ENCODE peak calls at places on chromosomes 12 and 14, in five cellular contexts. R is astrocyte, W is neural progenitor cell, F is psoas muscle, X is lung. J is an unnamed sample. For H3K4me1, the result is how much of the 10 kb centered on the place peaks cover.

GRCh38 chr12:93080994-93081809 is 152.1 kb upstream of the EEA1 start:
- DNase-seq in W (peak), X (no peak), F (no peak), R (peak), J (no peak)

GRCh38 chr12:19150273-19150895 is 20.9 kb downstream of the PLEKHA5 start:
- DNase-seq in W (no peak), X (no peak), F (no peak), R (peak), J (peak)

GRCh38 chr14:106308839-106309389 is 782.5 kb downstream of the TMEM121 start:
- DNase-seq in X (peak), F (no peak), R (no peak), W (peak), J (peak)

GRCh38 chr12:18492372-18493025 is 231.2 kb downstream of the PIK3C2G start:
- DNase-seq in X (no peak), W (no peak), F (no peak), R (peak), J (no peak)

GRCh38 chr12:49705479-49706267 is 1.5 kb downstream of the FMNL3 start:
- DNase-seq in X (peak), F (peak), W (no peak), R (peak), J (peak)

GRCh38 chr14:100289916-100290606 is 16.2 kb downstream of the SLC25A29 start:
- DNase-seq in X (no peak), W (no peak), F (no peak), R (no peak), J (no peak)

GRCh38 chr14:39451811-39452210 is 19.6 kb upstream of the FBXO33 start:
- DNase-seq in R (no peak), X (no peak), F (no peak), W (no peak), J (no peak)

GRCh38 chr12:130555628-130556485 is 160.2 kb downstream of the RIMBP2 start:
- DNase-seq in R (no peak), X (no peak), F (no peak), W (no peak), J (no peak)

GRCh38 chr12:104132351-104132956 is 5.6 kb downstream of the NFYB start:
- DNase-seq in R (no peak), W (no peak), F (no peak), X (no peak), J (no peak)

GRCh38 chr12:1662761-1663439 is 28.0 kb upstream of the ADIPOR2 start:
- DNase-seq in R (no peak), F (no peak), X (peak), W (peak), J (peak)
- TF ChIP-seq CTCF in R (peak), F (peak), X (no peak), W (peak), J (peak)

GRCh38 chr14:91225025-91225424 is 19.5 kb downstream of the GPR68 start:
- DNase-seq in R (peak), X (no peak), F (no peak), W (no peak), J (no peak)

GRCh38 chr14:91229743-91230200 is 14.7 kb downstream of the GPR68 start:
- DNase-seq in F (no peak), X (no peak), W (no peak), R (peak), J (no peak)

GRCh38 chr14:91228112-91229004 is 16.1 kb downstream of the GPR68 start:
- DNase-seq in W (no peak), X (no peak), F (no peak), R (peak), J (no peak)

GRCh38 chr14:91229005-91229382 is 15.5 kb downstream of the GPR68 start:
- DNase-seq in X (no peak), F (no peak), R (no peak), W (no peak), J (no peak)

GRCh38 chr14:91227183-91227628 is 17.3 kb downstream of the GPR68 start:
- DNase-seq in W (no peak), F (no peak), R (peak), X (no peak), J (no peak)
- H3K4me1 ChIP-seq in W (under half), F (under half), R (under half), X (under half), J (half or more)

GRCh38 chr14:57533214-57533613 is 39.6 kb upstream of the CCDC198 start:
- DNase-seq in R (no peak), X (no peak), W (peak), F (no peak), J (no peak)
- TF ChIP-seq CTCF in R (peak), X (no peak), W (peak), F (peak), J (peak)

DNA sequence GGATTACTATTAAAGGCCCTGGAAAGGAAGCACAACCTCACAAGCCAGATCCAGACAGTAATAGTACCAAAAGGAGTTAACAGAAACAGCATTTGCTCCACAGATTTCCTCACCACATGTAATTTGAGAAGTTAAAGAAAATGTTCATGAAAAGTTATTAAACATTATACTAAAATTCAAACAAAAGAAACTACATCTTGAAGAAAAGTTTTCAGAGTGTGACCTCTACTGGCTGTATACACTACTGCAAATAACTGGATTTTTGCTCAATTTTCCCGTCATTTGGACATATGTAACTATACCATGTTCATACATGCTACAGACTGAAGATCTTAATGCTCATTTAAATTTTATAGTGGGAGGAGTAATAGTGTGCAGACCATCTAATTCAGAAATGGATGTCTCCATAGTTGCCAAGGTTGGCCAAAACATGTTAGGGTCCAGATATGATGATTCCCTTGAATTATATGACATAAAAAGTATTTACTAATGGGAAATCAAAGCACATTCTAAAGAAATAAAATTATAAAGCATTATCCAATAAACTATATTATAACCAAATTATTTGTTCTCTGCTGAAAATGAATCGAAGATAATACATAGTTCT is 5.6 kb downstream of the KRR1 start:
- DNase-seq in R (no peak), X (no peak), W (no peak), F (no peak), J (no peak)
- H3K4me1 ChIP-seq in R (under half), X (under half), W (under half), F (under half), J (under half)

GRCh38 chr14:96224480-96225096 is 19.9 kb downstream of the BDKRB2 start:
- DNase-seq in X (no peak), F (no peak), R (no peak), W (no peak), J (no peak)

GRCh38 chr14:96229315-96229714 is 24.7 kb downstream of the BDKRB2 start:
- DNase-seq in F (no peak), W (no peak), X (no peak), R (no peak), J (no peak)

GRCh38 chr14:96221841-96222240 is 17.2 kb downstream of the BDKRB2 start:
- DNase-seq in W (no peak), X (no peak), F (no peak), R (no peak), J (no peak)

GRCh38 chr14:96227428-96227827 is 22.8 kb downstream of the BDKRB2 start:
- DNase-seq in R (no peak), X (no peak), W (no peak), F (no peak), J (no peak)

DNA sequence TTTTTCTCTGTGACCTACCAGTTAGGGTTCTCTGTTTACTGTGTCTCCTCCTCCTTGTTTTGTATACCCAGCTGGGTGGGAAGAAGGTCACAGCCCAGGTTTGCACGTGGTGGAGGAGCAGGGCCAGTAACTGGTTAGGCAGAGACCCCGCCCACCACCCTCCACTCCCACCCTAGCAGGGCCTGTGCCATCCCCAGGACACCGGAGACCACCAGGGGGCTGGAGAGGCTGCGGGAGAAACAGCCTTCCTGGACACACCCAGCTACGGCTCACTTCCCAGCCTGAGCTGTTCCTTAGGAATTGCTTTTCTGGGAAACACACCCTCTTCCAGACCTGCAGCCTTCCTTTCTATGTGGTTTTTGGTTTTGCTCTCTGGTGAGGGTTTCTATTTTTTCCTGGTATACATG is 21.1 kb downstream of the BDKRB2 start:
- DNase-seq in W (peak), X (no peak), F (peak), R (peak), J (peak)
- TF ChIP-seq CTCF in W (peak), X (no peak), F (no peak), R (no peak), J (no peak)

GRCh38 chr12:57241556-57242310 is 9.3 kb downstream of the STAC3 start:
- DNase-seq in X (no peak), W (no peak), F (peak), R (no peak), J (no peak)

GRCh38 chr12:57244306-57244696 is 6.7 kb downstream of the STAC3 start:
- DNase-seq in W (no peak), X (no peak), R (no peak), F (no peak), J (no peak)

GRCh38 chr12:57243521-57244305 is 7.3 kb downstream of the STAC3 start:
- DNase-seq in X (peak), W (peak), R (no peak), F (peak), J (peak)

GRCh38 chr12:57242329-57242690 is 8.7 kb downstream of the STAC3 start:
- DNase-seq in R (no peak), X (no peak), W (no peak), F (peak), J (peak)

GRCh38 chr12:57242691-57243454 is 8.1 kb downstream of the STAC3 start:
- DNase-seq in X (no peak), W (peak), R (no peak), F (peak), J (peak)
- H3K4me1 ChIP-seq in X (under half), W (under half), R (under half), F (half or more), J (under half)

GRCh38 chr12:468671-469389 is 9.1 kb downstream of the B4GALNT3 start:
- DNase-seq in R (peak), W (no peak), X (no peak), F (no peak), J (no peak)
- TF ChIP-seq CTCF in R (no peak), W (no peak), X (no peak), F (no peak), J (no peak)

GRCh38 chr14:103627073-103628025 is 1.7 kb upstream of the KLC1 start:
- DNase-seq in R (no peak), F (no peak), X (no peak), W (no peak), J (no peak)

GRCh38 chr14:103629503-103630121 is 601 bp downstream of the KLC1 start:
- DNase-seq in F (peak), X (peak), W (peak), R (no peak), J (peak)

GRCh38 chr14:103628684-103629502 is at the start of gene KLC1:
- DNase-seq in F (peak), R (peak), X (peak), W (peak), J (peak)

GRCh38 chr14:103626150-103626850 is 2.7 kb upstream of the KLC1 start:
- DNase-seq in X (no peak), W (no peak), R (no peak), F (no peak), J (no peak)

GRCh38 chr14:103628221-103628683 is 759 bp upstream of the KLC1 start:
- DNase-seq in X (peak), W (peak), R (peak), F (peak), J (peak)
- H3K4me1 ChIP-seq in X (under half), W (under half), R (under half), F (under half), J (half or more)

DNA sequence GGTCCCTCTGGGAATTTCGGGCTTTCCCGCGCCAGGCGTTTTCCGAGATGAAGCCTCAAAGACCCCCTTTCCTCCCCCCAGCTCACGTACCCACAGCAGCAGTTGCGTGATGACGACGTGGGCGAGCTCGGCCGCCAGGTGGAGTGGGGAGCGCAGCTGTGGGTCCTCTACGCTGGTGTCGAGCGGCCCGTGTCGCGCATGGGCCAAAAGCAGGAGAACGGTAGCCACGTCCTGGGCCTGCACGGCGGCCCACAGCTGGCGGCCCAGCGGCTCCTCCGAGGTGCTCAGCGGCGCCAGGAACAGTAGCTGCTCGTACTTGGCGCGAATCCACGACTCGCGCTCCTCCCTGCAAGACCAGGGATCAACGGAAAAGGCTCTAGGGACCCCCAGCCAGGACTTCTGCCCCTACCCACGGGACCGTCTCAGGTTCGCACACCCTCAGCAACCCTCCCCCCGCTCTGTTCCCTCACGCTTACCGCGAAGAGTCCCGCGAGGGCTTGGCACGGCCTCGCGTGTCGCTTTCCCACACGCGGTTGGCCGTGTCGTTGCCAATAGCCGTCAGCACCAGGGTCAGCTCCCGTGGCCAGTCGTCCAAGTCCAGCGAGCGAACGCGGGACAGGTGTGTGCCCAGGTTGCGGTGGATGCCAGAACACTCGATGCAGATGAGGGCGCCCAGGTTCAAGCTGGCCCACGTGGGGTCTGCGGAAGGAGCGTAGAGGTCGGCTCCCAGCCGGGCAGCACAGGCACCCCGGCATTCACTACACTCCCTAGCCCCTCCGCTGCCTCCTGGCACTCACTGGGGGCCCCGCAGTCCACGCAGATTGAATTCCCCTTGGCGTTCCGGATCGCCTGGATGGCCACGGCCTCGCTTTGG is 11.4 kb downstream of the AGAP2 start:
- DNase-seq in W (peak), R (peak), F (peak), X (no peak), J (no peak)
- TF ChIP-seq CTCF in W (peak), R (no peak), F (no peak), X (no peak), J (peak)

GRCh38 chr12:6216581-6216980 is 16.4 kb downstream of the CD9 start:
- DNase-seq in W (no peak), R (no peak), F (no peak), X (no peak), J (no peak)

GRCh38 chr12:6215932-6216494 is 15.8 kb downstream of the CD9 start:
- DNase-seq in W (no peak), R (peak), F (peak), X (peak), J (no peak)

GRCh38 chr12:6214633-6215032 is 14.4 kb downstream of the CD9 start:
- DNase-seq in W (no peak), R (no peak), F (no peak), X (no peak), J (no peak)

GRCh38 chr12:6213969-6214368 is 13.8 kb downstream of the CD9 start:
- DNase-seq in X (no peak), W (no peak), F (no peak), R (no peak), J (no peak)

DNA sequence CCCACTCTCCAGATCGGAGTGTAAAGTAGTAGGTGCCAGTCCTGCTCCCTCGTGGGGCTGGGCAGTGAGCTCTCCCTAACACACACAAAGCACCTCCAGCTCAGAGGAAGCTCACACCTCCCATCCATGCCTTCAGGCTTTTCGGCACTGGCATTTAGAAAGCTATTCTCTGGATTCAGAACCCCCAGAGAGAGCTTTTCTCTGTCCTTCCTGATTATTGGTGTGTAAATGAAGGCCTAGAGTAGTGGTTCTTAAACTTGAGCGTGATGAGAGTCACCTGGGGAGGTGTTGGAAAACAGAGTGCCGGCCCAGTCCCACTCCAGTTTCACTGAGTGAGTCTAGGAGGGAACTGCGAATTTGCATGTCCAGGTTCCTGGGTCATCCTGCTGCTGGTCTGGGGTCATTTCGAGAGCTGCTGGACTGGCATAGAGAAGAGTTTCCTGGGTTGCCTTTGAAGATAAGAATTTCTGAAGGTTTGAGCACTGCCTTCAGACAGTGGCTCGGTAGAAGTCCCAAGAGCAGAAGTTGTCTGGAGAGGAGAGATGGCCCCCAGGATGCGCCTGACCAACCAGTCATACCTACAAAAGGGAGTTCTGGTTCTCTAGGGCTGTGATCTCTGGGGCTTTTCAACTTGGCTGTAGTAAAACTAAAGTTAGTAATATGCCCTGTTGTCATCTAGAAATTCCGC is 15.1 kb downstream of the CD9 start:
- DNase-seq in W (no peak), R (no peak), F (no peak), X (no peak), J (no peak)
- H3K4me1 ChIP-seq in W (under half), R (under half), F (under half), X (under half), J (under half)